ENCODE peak calls at places on chromosomes 5 and 9, in five cellular contexts. One of them, this sample, is unnamed.

GRCh38 chr5:53340956-53341750 is 139.3 kb upstream of the FST start:
- DNase-seq in endodermal cell: no peak
- DNase-seq in left ventricle myocardium inferior: no peak
- DNase-seq in BE2C: no peak
- DNase-seq in spleen: no peak
- DNase-seq in this sample: no peak

GRCh38 chr9:3732077-3733038 is 206.6 kb upstream of the RFX3 start:
- DNase-seq in endodermal cell: peak; percentile 84
- DNase-seq in left ventricle myocardium inferior: no peak
- DNase-seq in BE2C: peak; percentile 20
- DNase-seq in spleen: no peak
- DNase-seq in this sample: peak; percentile 85

GRCh38 chr5:124544366-124545055 is 201.9 kb downstream of the ZNF608 start:
- DNase-seq in endodermal cell: no peak
- DNase-seq in left ventricle myocardium inferior: no peak
- DNase-seq in BE2C: no peak
- DNase-seq in spleen: no peak
- DNase-seq in this sample: no peak

GRCh38 chr5:158514353-158514960 is 585.3 kb downstream of the EBF1 start:
- DNase-seq in endodermal cell: no peak
- DNase-seq in left ventricle myocardium inferior: no peak
- DNase-seq in BE2C: no peak
- DNase-seq in spleen: no peak
- DNase-seq in this sample: no peak

GRCh38 chr9:14362175-14362574 is 48.2 kb upstream of the NFIB start:
- DNase-seq in endodermal cell: no peak
- DNase-seq in left ventricle myocardium inferior: no peak
- DNase-seq in BE2C: no peak
- DNase-seq in spleen: no peak
- DNase-seq in this sample: no peak

GRCh38 chr9:29332789-29333188 is 1759.5 kb upstream of the C9orf72 start:
- DNase-seq in endodermal cell: no peak
- DNase-seq in left ventricle myocardium inferior: no peak
- DNase-seq in BE2C: no peak
- DNase-seq in spleen: no peak
- DNase-seq in this sample: no peak

GRCh38 chr5:169893010-169893409 is 87.3 kb downstream of the INSYN2B start:
- DNase-seq in endodermal cell: no peak
- DNase-seq in left ventricle myocardium inferior: no peak
- DNase-seq in BE2C: no peak
- DNase-seq in spleen: no peak
- DNase-seq in this sample: no peak

GRCh38 chr5:163350083-163350482 is 87.3 kb upstream of the CCNG1 start:
- DNase-seq in endodermal cell: no peak
- DNase-seq in left ventricle myocardium inferior: no peak
- DNase-seq in BE2C: peak; percentile 45
- DNase-seq in spleen: no peak
- DNase-seq in this sample: no peak

GRCh38 chr5:173333900-173334685 is 5.9 kb upstream of the STC2 start:
- DNase-seq in endodermal cell: no peak
- DNase-seq in left ventricle myocardium inferior: no peak
- DNase-seq in BE2C: no peak
- DNase-seq in spleen: no peak
- DNase-seq in this sample: no peak

GRCh38 chr5:83474170-83474796 is 2.7 kb downstream of the VCAN start:
- DNase-seq in endodermal cell: peak; percentile 98
- DNase-seq in left ventricle myocardium inferior: peak; percentile 84
- DNase-seq in BE2C: peak; percentile 89
- DNase-seq in spleen: peak; percentile 82
- DNase-seq in this sample: peak; percentile 96

GRCh38 chr9:22120595-22120994 is 111.5 kb upstream of the CDKN2B start:
- DNase-seq in endodermal cell: no peak
- DNase-seq in left ventricle myocardium inferior: no peak
- DNase-seq in BE2C: no peak
- DNase-seq in spleen: no peak
- DNase-seq in this sample: no peak

GRCh38 chr9:117136461-117136860 is 278.4 kb downstream of the ASTN2 start:
- DNase-seq in endodermal cell: no peak
- DNase-seq in left ventricle myocardium inferior: no peak
- DNase-seq in BE2C: no peak
- DNase-seq in spleen: no peak
- DNase-seq in this sample: no peak

GRCh38 chr5:8399471-8399870 is 530.5 kb downstream of the MTRR start:
- DNase-seq in endodermal cell: no peak
- DNase-seq in left ventricle myocardium inferior: no peak
- DNase-seq in BE2C: no peak
- DNase-seq in spleen: no peak
- DNase-seq in this sample: no peak

DNA sequence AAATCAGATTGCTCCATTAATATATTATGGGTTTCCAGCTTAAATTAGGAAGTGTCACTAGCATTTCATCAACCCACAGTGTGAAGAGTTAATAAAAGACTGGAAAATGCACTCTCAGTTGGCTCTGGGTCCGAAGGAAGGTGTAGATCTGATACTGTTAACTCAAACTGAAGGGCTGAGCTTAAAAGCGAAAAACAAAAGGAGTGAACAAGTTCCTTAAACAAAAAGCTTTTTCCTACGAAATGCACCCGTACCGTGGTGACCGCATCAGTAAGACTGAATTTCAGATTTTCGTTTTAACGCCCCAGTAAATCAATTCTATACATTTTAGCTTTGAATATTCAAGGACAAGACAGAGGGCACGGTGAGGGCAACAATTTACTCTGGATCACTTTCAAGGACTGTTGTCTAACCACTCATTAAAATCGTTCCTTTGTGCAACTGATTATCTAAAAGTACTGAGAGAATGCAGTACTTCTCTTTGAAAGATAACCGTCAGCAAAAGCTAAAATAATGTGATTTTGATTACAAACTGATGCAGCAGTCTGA is 1.9 kb downstream of the HOMER1 start:
- DNase-seq in endodermal cell: no peak
- DNase-seq in left ventricle myocardium inferior: no peak
- DNase-seq in BE2C: no peak
- DNase-seq in spleen: no peak
- DNase-seq in this sample: no peak
- H3K4me1 ChIP-seq in endodermal cell: no peaks in the 10 kb centered on the region
- H3K4me1 ChIP-seq in left ventricle myocardium inferior: peaks cover 34% of the 10 kb centered on the region
- H3K4me1 ChIP-seq in BE2C: no peaks in the 10 kb centered on the region
- H3K4me1 ChIP-seq in spleen: peaks cover 22% of the 10 kb centered on the region
- H3K4me1 ChIP-seq in this sample: peaks cover 23% of the 10 kb centered on the region

GRCh38 chr5:14779975-14780374 is 91.6 kb downstream of the ANKH start:
- DNase-seq in endodermal cell: no peak
- DNase-seq in left ventricle myocardium inferior: no peak
- DNase-seq in BE2C: no peak
- DNase-seq in spleen: no peak
- DNase-seq in this sample: no peak
- H3K4me3 ChIP-seq in endodermal cell: no peak overlapping the region
- H3K4me3 ChIP-seq in left ventricle myocardium inferior: no peak overlapping the region
- H3K4me3 ChIP-seq in BE2C: no peak overlapping the region
- H3K4me3 ChIP-seq in spleen: no peak overlapping the region
- H3K4me3 ChIP-seq in this sample: no peak overlapping the region

GRCh38 chr5:148858106-148858505 is 31.7 kb downstream of the ADRB2 start:
- DNase-seq in endodermal cell: no peak
- DNase-seq in left ventricle myocardium inferior: no peak
- DNase-seq in BE2C: no peak
- DNase-seq in spleen: no peak
- DNase-seq in this sample: no peak
- H3K4me1 ChIP-seq in endodermal cell: no peaks in the 10 kb centered on the region
- H3K4me1 ChIP-seq in left ventricle myocardium inferior: peaks cover 70% of the 10 kb centered on the region
- H3K4me1 ChIP-seq in BE2C: no peaks in the 10 kb centered on the region
- H3K4me1 ChIP-seq in spleen: peaks cover 42% of the 10 kb centered on the region
- H3K4me1 ChIP-seq in this sample: no peaks in the 10 kb centered on the region

GRCh38 chr9:96617439-96618185 is 2.0 kb downstream of the CDC14B start:
- DNase-seq in endodermal cell: peak; percentile 64
- DNase-seq in left ventricle myocardium inferior: no peak
- DNase-seq in BE2C: peak; percentile 11
- DNase-seq in spleen: no peak
- DNase-seq in this sample: peak; percentile 28
- H3K4me3 ChIP-seq in endodermal cell: peak overlapping the region; percentile 91
- H3K4me3 ChIP-seq in left ventricle myocardium inferior: peak overlapping the region; percentile 87
- H3K4me3 ChIP-seq in BE2C: no peak overlapping the region
- H3K4me3 ChIP-seq in spleen: no peak overlapping the region
- H3K4me3 ChIP-seq in this sample: peak overlapping the region; percentile 80

GRCh38 chr5:172009536-172010270 is 3.3 kb upstream of the FBXW11 start:
- DNase-seq in endodermal cell: peak; percentile 49
- DNase-seq in left ventricle myocardium inferior: no peak
- DNase-seq in BE2C: no peak
- DNase-seq in spleen: no peak
- DNase-seq in this sample: no peak
- H3K4me1 ChIP-seq in endodermal cell: peaks cover 14% of the 10 kb centered on the region
- H3K4me1 ChIP-seq in left ventricle myocardium inferior: peaks cover 49% of the 10 kb centered on the region
- H3K4me1 ChIP-seq in BE2C: no peaks in the 10 kb centered on the region
- H3K4me1 ChIP-seq in spleen: peaks cover 21% of the 10 kb centered on the region
- H3K4me1 ChIP-seq in this sample: peaks cover 3% of the 10 kb centered on the region

GRCh38 chr9:109254317-109254716 is 66.5 kb downstream of the EPB41L4B start:
- DNase-seq in endodermal cell: no peak
- DNase-seq in left ventricle myocardium inferior: no peak
- DNase-seq in BE2C: no peak
- DNase-seq in spleen: no peak
- DNase-seq in this sample: no peak

GRCh38 chr9:109253637-109254284 is 67.1 kb downstream of the EPB41L4B start:
- DNase-seq in endodermal cell: peak; percentile 42
- DNase-seq in left ventricle myocardium inferior: no peak
- DNase-seq in BE2C: no peak
- DNase-seq in spleen: no peak
- DNase-seq in this sample: no peak

GRCh38 chr9:109251776-109252106 is 69.1 kb downstream of the EPB41L4B start:
- DNase-seq in endodermal cell: peak; percentile 51
- DNase-seq in left ventricle myocardium inferior: no peak
- DNase-seq in BE2C: no peak
- DNase-seq in spleen: no peak
- DNase-seq in this sample: no peak

GRCh38 chr9:109252291-109252690 is 68.6 kb downstream of the EPB41L4B start:
- DNase-seq in endodermal cell: no peak
- DNase-seq in left ventricle myocardium inferior: no peak
- DNase-seq in BE2C: no peak
- DNase-seq in spleen: no peak
- DNase-seq in this sample: no peak

DNA sequence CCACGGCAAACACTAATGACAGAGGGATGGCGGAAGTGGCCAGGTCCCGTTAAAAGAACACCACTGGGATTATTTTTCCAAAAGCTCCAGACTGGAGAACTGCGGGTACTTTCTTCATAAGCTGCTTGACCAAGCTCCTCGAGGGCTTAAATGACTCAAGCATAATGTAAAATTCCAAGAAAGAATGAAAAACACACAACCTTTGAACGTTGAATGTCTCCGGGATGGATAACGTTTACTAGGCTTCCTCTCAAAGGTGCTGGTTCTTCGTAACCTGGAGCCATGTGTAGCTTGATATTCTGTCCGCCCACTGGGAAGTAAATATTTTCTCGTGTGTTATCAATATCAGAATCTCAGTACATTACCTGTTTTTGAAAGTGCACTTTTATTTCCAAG is 67.6 kb downstream of the EPB41L4B start:
- DNase-seq in endodermal cell: peak; percentile 13
- DNase-seq in left ventricle myocardium inferior: no peak
- DNase-seq in BE2C: no peak
- DNase-seq in spleen: no peak
- DNase-seq in this sample: no peak
- H3K4me3 ChIP-seq in endodermal cell: no peak overlapping the region
- H3K4me3 ChIP-seq in left ventricle myocardium inferior: no peak overlapping the region
- H3K4me3 ChIP-seq in BE2C: no peak overlapping the region
- H3K4me3 ChIP-seq in spleen: no peak overlapping the region
- H3K4me3 ChIP-seq in this sample: no peak overlapping the region

GRCh38 chr5:138542956-138543729 is at the start of gene ETF1:
- DNase-seq in endodermal cell: peak; percentile 100
- DNase-seq in left ventricle myocardium inferior: peak; percentile 100
- DNase-seq in BE2C: peak; percentile 100
- DNase-seq in spleen: peak; percentile 100
- DNase-seq in this sample: peak; percentile 99

GRCh38 chr5:138544171-138545134 is 1.4 kb upstream of the ETF1 start:
- DNase-seq in endodermal cell: no peak
- DNase-seq in left ventricle myocardium inferior: no peak
- DNase-seq in BE2C: no peak
- DNase-seq in spleen: no peak
- DNase-seq in this sample: no peak

GRCh38 chr5:138541511-138541910 is 1.5 kb downstream of the ETF1 start:
- DNase-seq in endodermal cell: no peak
- DNase-seq in left ventricle myocardium inferior: no peak
- DNase-seq in BE2C: no peak
- DNase-seq in spleen: no peak
- DNase-seq in this sample: no peak

GRCh38 chr5:138542120-138542955 is 698 bp downstream of the ETF1 start:
- DNase-seq in endodermal cell: peak; percentile 59
- DNase-seq in left ventricle myocardium inferior: no peak
- DNase-seq in BE2C: peak; percentile 23
- DNase-seq in spleen: no peak
- DNase-seq in this sample: peak; percentile 29

DNA sequence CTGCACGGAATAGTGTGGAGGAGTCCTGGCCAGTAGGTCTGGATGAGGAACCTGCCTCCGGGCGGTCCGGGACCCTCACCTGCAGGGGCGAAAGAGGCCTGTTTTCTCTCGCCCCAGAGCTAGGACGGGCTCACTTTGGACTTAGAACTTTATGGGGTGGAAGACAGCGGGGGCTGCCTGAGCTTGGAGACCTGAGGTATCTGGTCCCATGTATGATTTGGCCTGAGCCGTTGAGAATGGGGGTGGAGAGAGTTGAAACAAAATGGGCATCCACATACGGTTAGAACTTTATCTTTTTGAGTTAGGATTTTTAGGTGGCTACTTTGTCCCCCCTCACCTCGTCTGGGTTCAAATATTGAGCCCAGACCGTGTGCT is 681 bp upstream of the ETF1 start:
- DNase-seq in endodermal cell: no peak
- DNase-seq in left ventricle myocardium inferior: no peak
- DNase-seq in BE2C: peak; percentile 79
- DNase-seq in spleen: no peak
- DNase-seq in this sample: no peak
- H3K4me1 ChIP-seq in endodermal cell: peaks cover 11% of the 10 kb centered on the region
- H3K4me1 ChIP-seq in left ventricle myocardium inferior: peaks cover 96% of the 10 kb centered on the region
- H3K4me1 ChIP-seq in BE2C: peaks cover 4% of the 10 kb centered on the region
- H3K4me1 ChIP-seq in spleen: peaks cover 88% of the 10 kb centered on the region
- H3K4me1 ChIP-seq in this sample: peaks cover 6% of the 10 kb centered on the region

DNA sequence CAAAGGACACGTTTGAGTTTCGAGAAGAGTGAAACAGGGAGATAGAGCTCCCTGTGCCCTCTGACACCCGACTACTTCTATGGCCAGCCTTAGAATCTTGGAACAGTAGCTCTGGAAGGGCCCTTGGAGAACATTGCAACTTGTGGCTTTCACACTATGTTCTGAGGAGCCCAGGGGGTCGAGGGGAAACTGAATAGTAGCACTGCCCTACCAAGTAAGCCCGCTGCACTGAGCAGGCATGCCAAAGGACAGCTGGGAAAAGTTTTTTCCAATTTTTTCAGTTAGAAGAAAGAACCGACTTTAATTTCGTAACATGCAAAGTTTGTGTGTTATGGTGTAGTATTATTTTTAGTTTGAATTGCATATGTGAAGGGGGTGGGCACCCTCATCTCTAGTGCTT is 10.9 kb downstream of the SMIM3 start:
- DNase-seq in endodermal cell: peak; percentile 79
- DNase-seq in left ventricle myocardium inferior: no peak
- DNase-seq in BE2C: no peak
- DNase-seq in spleen: no peak
- DNase-seq in this sample: no peak
- H3K4me3 ChIP-seq in endodermal cell: no peak overlapping the region
- H3K4me3 ChIP-seq in left ventricle myocardium inferior: peak overlapping the region; percentile 30
- H3K4me3 ChIP-seq in BE2C: no peak overlapping the region
- H3K4me3 ChIP-seq in spleen: no peak overlapping the region
- H3K4me3 ChIP-seq in this sample: no peak overlapping the region

GRCh38 chr9:127976498-127976897 is 4.3 kb downstream of the EEIG1 start:
- DNase-seq in endodermal cell: peak; percentile 30
- DNase-seq in left ventricle myocardium inferior: no peak
- DNase-seq in BE2C: no peak
- DNase-seq in spleen: no peak
- DNase-seq in this sample: no peak
- H3K4me1 ChIP-seq in endodermal cell: peaks cover 34% of the 10 kb centered on the region
- H3K4me1 ChIP-seq in left ventricle myocardium inferior: peaks cover 92% of the 10 kb centered on the region
- H3K4me1 ChIP-seq in BE2C: peaks cover 49% of the 10 kb centered on the region
- H3K4me1 ChIP-seq in spleen: peaks cover 92% of the 10 kb centered on the region
- H3K4me1 ChIP-seq in this sample: peaks cover 20% of the 10 kb centered on the region